ENCODE peak calls at places on chromosome 18, in five cellular contexts. V is colonic mucosa, S is sigmoid colon, T is fibroblast of lung, E is heart right ventricle. M is an unnamed sample.
A peak's percentile ranks its signal among the peaks of the same experiment; 100 is the strongest.

GRCh38 chr18:23861326-23861725 is 153.2 kb upstream of the TTC39C start:
- DNase-seq in S (no peak), T (no peak), V (no peak), E (no peak), M (no peak)

GRCh38 chr18:39685303-39685902 is 2119.8 kb upstream of the CELF4 start:
- DNase-seq in S (no peak), E (no peak), T (no peak), V (no peak), M (no peak)

GRCh38 chr18:33603434-33603833 is 25.4 kb downstream of the ASXL3 start:
- DNase-seq in E (no peak), T (no peak), V (no peak), S (no peak), M (no peak)

GRCh38 chr18:33987206-33987605 is 237.5 kb downstream of the NOL4 start:
- DNase-seq in V (no peak), S (no peak), T (no peak), E (no peak), M (no peak)

GRCh38 chr18:10519999-10520935 is 5.6 kb upstream of the NAPG start:
- DNase-seq in V (peak; percentile 81), E (peak; percentile 88), T (peak; percentile 96), S (peak; percentile 95), M (peak; percentile 92)

GRCh38 chr18:25883091-25883490 is 207.3 kb downstream of the SS18 start:
- DNase-seq in S (no peak), T (no peak), E (no peak), V (no peak), M (no peak)

GRCh38 chr18:21599585-21600525 is 649 bp downstream of the ESCO1 start:
- DNase-seq in E (no peak), T (no peak), S (peak; percentile 76), V (peak; percentile 62), M (peak; percentile 43)

GRCh38 chr18:12324991-12325725 is 17.1 kb downstream of the TUBB6 start:
- DNase-seq in T (no peak), E (no peak), S (peak; percentile 63), V (no peak), M (no peak)

GRCh38 chr18:28007841-28008240 is 169.1 kb downstream of the CDH2 start:
- DNase-seq in S (no peak), T (no peak), E (no peak), V (no peak), M (no peak)

GRCh38 chr18:61991201-61991600 is 98.4 kb upstream of the RNF152 start:
- DNase-seq in V (no peak), S (no peak), T (peak; percentile 40), E (no peak), M (no peak)

GRCh38 chr18:41096504-41096903 is 858.5 kb upstream of the PIK3C3 start:
- DNase-seq in S (no peak), E (no peak), V (no peak), T (peak; percentile 58), M (no peak)

GRCh38 chr18:41703744-41704530 is 251.1 kb upstream of the PIK3C3 start:
- DNase-seq in V (no peak), S (no peak), T (no peak), E (no peak), M (no peak)

GRCh38 chr18:35770360-35770759 is 188.8 kb downstream of the GALNT1 start:
- DNase-seq in V (no peak), S (no peak), T (no peak), E (no peak), M (no peak)

DNA sequence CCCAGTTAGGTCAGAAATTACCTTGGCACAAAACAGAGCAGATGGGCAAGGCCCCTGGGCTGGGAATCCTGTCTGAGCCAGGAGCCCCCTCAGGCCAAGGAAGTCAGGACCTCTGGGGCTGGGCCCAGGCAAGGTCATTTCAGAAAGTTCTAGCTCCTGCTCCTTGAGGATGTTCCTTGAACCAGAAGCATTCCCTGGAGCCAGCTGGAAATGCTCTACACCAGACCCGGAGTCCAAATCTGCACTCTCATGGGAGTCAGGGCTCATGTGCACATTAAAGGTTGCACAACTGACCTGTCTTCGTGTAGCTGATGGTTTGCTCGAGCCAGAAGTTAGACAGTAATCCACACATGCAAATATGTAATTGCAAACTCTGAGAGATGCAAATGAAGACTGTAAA is 18.0 kb downstream of the PARD6G start:
- DNase-seq in E (no peak), V (no peak), S (peak; percentile 75), T (peak; percentile 13), M (no peak)
- H3K27ac ChIP-seq in E (no peak overlapping the region), V (no peak overlapping the region), S (no peak overlapping the region), T (no peak overlapping the region), M (no peak overlapping the region)

DNA sequence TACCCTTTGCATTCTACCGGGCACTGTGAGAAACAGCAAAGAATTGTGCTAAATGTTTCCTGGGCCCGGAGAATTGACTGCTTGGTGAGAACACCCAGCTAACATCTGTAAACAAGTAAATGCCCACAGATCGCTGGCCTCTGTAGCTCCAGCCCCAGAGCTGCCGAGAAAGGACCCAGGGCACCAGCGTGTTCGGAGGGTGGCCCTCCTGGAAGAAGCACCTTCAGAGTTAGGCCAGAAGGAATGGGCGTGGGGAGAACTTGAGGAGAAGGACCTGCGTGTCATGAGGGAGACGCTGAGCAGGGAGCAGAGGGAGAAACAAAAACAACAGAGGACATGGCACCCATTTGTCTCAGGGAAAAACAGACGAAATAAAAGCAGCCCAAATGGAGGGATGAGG is 376.5 kb upstream of the SALL3 start:
- DNase-seq in V (no peak), E (no peak), S (no peak), T (no peak), M (no peak)
- TF ChIP-seq CTCF in V (no peak), E (no peak), S (no peak), T (no peak), M (no peak)

GRCh38 chr18:77052656-77053309 is 79.8 kb downstream of the MBP start:
- DNase-seq in T (no peak), V (no peak), S (no peak), E (no peak), M (no peak)

GRCh38 chr18:77053616-77054287 is 78.8 kb downstream of the MBP start:
- DNase-seq in V (no peak), T (no peak), S (no peak), E (no peak), M (no peak)

GRCh38 chr18:77054606-77055428 is 77.8 kb downstream of the MBP start:
- DNase-seq in S (peak; percentile 90), E (peak; percentile 80), T (peak; percentile 90), V (peak; percentile 71), M (peak; percentile 81)

GRCh38 chr18:77055429-77056310 is 76.9 kb downstream of the MBP start:
- DNase-seq in S (no peak), T (no peak), E (no peak), V (no peak), M (no peak)

DNA sequence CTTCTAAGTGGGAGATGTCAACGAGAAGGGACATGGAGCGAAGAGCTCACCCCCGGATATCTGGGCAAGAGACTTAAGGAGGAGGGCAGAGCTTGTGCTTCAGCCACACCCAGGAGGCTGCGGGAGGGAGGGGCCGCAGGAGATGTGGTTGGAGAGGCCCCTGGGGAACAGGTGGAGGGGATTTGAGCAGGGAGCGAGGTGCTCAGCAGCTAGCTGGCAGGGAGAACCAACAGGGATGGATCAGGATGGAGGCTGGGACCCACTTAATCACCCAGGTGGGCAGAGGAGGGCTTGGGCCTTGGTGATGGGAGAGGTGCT is 78.3 kb downstream of the MBP start:
- DNase-seq in T (no peak), S (no peak), V (no peak), E (no peak), M (no peak)
- H3K4me1 ChIP-seq in T (peaks cover 8% of the 10 kb centered on the region), S (peaks cover 48% of the 10 kb centered on the region), V (peaks cover 9% of the 10 kb centered on the region), E (peaks cover 42% of the 10 kb centered on the region), M (peaks cover 11% of the 10 kb centered on the region)

GRCh38 chr18:50427896-50428295 is 53.0 kb downstream of the SKA1 start:
- DNase-seq in E (no peak), S (no peak), T (no peak), V (no peak), M (no peak)

GRCh38 chr18:50429207-50429948 is 54.5 kb downstream of the SKA1 start:
- DNase-seq in V (no peak), E (no peak), T (peak; percentile 45), S (no peak), M (no peak)

GRCh38 chr18:50422286-50422898 is 47.5 kb downstream of the SKA1 start:
- DNase-seq in E (no peak), T (peak; percentile 3), S (no peak), V (no peak), M (no peak)

GRCh38 chr18:50428531-50429206 is 53.8 kb downstream of the SKA1 start:
- DNase-seq in S (no peak), T (no peak), V (no peak), E (no peak), M (no peak)

DNA sequence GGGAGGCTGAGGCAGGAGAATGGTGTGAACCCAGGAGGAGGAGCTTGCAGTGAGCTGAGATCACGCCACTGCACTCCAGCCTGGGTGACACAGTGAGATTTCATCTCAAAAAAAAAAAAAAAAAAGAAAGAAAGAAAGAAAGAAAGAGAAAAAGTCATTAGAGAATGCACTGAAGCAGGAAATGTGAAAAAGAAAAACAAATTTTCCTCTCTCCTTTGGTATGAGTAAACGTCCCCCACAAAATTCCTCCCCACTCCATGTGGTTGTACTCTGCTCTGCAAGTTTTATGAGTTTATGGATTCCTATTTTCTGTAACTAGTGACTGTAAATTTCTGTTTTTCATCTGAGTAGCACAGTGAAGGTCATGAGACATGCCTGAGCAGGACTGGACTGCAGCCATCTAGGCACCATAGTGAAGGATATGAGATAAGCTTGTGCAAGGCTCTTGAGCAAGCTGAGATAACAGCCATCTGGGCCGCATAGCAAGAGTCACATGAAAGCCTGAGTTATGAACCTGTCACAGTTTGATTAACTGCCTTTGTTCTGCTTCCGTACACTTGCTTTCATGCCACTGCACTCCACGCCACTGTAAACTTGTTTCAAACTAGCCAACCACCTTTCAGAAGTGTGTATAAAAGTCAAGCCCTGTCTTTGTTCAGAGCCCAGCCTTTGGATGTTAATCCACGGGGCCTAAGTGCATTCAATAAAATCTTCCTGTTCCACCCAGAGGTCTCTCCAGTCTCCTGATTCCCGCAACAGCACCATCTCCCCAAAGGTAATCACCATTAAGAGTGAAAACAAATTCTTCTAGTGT is 50.2 kb downstream of the SKA1 start:
- DNase-seq in S (no peak), T (peak; percentile 83), E (peak; percentile 69), V (no peak), M (no peak)
- H3K27ac ChIP-seq in S (no peak overlapping the region), T (no peak overlapping the region), E (peak overlapping the region; percentile 52), V (no peak overlapping the region), M (no peak overlapping the region)

GRCh38 chr18:56240405-56240804 is 398.0 kb downstream of the TXNL1 start:
- DNase-seq in E (no peak), T (peak; percentile 71), S (no peak), V (no peak), M (no peak)

GRCh38 chr18:56235773-56236115 is 402.6 kb downstream of the TXNL1 start:
- DNase-seq in S (no peak), T (no peak), E (no peak), V (no peak), M (no peak)

GRCh38 chr18:56233595-56233994 is 404.8 kb downstream of the TXNL1 start:
- DNase-seq in T (peak; percentile 88), V (no peak), E (no peak), S (peak; percentile 66), M (no peak)

GRCh38 chr18:56235061-56235772 is 403.2 kb downstream of the TXNL1 start:
- DNase-seq in T (no peak), V (no peak), E (no peak), S (no peak), M (no peak)

GRCh38 chr18:56238576-56238975 is 399.8 kb downstream of the TXNL1 start:
- DNase-seq in S (no peak), V (no peak), T (no peak), E (no peak), M (no peak)
- TF ChIP-seq CTCF in S (no peak), V (no peak), T (peak; percentile 16), E (no peak), M (no peak)

GRCh38 chr18:3599861-3600260 is 149.9 kb downstream of the TGIF1 start:
- DNase-seq in S (no peak), E (no peak), T (no peak), V (no peak), M (no peak)
- H3K4me1 ChIP-seq in S (peaks cover 50% of the 10 kb centered on the region), E (peaks cover 60% of the 10 kb centered on the region), T (peaks cover 31% of the 10 kb centered on the region), V (peaks cover 14% of the 10 kb centered on the region), M (no peaks in the 10 kb centered on the region)

GRCh38 chr18:44592639-44593038 is 88.0 kb upstream of the SETBP1 start:
- DNase-seq in E (peak; percentile 13), V (no peak), S (no peak), T (peak; percentile 79), M (no peak)
- H3K27ac ChIP-seq in E (peak overlapping the region; percentile 68), V (no peak overlapping the region), S (peak overlapping the region; percentile 70), T (no peak overlapping the region), M (peak overlapping the region; percentile 30)